ENCODE peak calls at places on chromosomes 1 and 21, in four cellular contexts. T is K562, N is H1, G is A549. I is an unnamed sample.

GRCh38 chr1:37150986-37151385 is 116.7 kb upstream of the GRIK3 start:
- DNase-seq in T (no peak), N (no peak), G (no peak), I (no peak)

GRCh38 chr1:77539510-77540142 is 142.8 kb downstream of the ZZZ3 start:
- DNase-seq in T (no peak), N (no peak), G (peak), I (no peak)

GRCh38 chr1:111062081-111062480 is 77.8 kb downstream of the DRAM2 start:
- DNase-seq in T (no peak), N (no peak), G (no peak), I (no peak)

GRCh38 chr1:151993084-151993733 is 450 bp downstream of the S100A10 start:
- DNase-seq in T (no peak), N (no peak), G (no peak), I (no peak)

GRCh38 chr1:10730985-10731384 is 65.5 kb downstream of the CASZ1 start:
- DNase-seq in T (no peak), N (no peak), G (peak), I (peak)

GRCh38 chr21:44706026-44706705 is 5.2 kb downstream of the TSPEAR start:
- DNase-seq in T (no peak), N (no peak), G (no peak), I (no peak)

GRCh38 chr1:163090321-163090945 is 21.3 kb downstream of the RGS4 start:
- DNase-seq in T (no peak), N (no peak), G (no peak), I (no peak)

GRCh38 chr1:35001743-35002142 is 16.6 kb upstream of the TMEM35B start:
- DNase-seq in T (no peak), N (no peak), G (no peak), I (no peak)

DNA sequence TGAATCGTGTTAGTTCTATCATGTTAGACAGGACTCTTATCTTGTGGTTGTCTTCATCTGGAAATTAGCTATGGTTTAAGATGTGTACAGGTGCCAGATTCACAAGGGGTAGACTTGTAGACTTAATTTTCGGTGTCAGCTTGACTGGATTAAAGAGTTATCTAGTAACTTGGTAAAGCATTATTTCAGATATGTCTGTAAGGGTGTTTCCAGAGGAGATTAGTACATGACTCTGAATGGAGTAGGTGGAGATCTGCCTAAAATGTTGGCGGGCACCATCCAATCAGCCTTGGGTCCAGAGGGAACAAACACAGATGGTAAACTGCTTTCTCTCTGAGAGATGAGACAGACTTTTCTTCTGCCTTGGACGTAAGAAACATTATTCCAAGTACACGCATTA is 434.6 kb downstream of the SMYD3 start:
- DNase-seq in T (no peak), N (no peak), G (no peak), I (no peak)
- TF ChIP-seq PHF8 in T (no peak), N (no peak), G (no peak), I (no peak)

GRCh38 chr1:31811605-31812004 is 4.2 kb downstream of the SPOCD1 start:
- DNase-seq in T (peak), N (no peak), G (no peak), I (peak)
- TF ChIP-seq PHF8 in T (no peak), N (no peak), G (no peak), I (no peak)

DNA sequence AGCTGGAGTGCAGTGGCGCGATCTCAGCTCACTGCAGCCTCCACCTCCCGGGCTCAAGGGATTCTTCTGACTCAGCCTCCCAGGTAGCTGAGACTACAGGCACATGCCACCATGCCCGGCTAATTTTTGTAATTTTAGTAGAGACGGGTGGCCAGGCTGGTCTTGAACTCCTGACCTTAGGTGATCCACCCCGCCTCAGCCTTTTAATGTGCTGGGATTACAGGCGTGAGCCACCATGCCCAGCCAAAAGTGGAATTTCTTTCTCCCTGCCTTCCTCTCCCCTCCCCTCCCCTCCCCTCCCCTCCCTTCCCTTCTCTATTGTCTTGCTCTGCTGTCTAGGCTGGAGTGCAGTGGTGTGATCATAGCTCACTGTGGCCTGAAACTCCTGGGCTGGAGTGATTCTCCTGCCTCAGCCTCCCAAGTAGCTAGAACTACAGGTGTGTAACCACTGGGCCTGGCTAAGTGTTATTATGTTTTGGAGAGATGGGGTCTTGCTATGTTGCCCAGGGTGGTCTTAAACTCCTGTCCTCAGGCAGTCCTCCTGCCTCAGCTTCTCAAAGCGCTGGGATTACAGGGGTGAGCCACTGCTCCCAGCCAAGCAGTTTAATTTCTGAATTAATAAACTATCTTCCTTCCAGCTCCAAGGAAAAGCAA is 10.0 kb upstream of the MACF1 start:
- DNase-seq in T (no peak), N (no peak), G (no peak), I (no peak)
- TF ChIP-seq PHF8 in T (no peak), N (no peak), G (no peak), I (no peak)

GRCh38 chr1:53583903-53584210 is 124.7 kb downstream of the DMRTB1 start:
- DNase-seq in T (no peak), N (no peak), G (no peak), I (no peak)

GRCh38 chr1:53585565-53585964 is 126.4 kb downstream of the DMRTB1 start:
- DNase-seq in T (no peak), N (no peak), G (no peak), I (no peak)

GRCh38 chr1:53584446-53585102 is 125.4 kb downstream of the DMRTB1 start:
- DNase-seq in T (no peak), N (no peak), G (no peak), I (no peak)

GRCh38 chr1:53586765-53587164 is 127.6 kb downstream of the DMRTB1 start:
- DNase-seq in T (no peak), N (no peak), G (no peak), I (no peak)

DNA sequence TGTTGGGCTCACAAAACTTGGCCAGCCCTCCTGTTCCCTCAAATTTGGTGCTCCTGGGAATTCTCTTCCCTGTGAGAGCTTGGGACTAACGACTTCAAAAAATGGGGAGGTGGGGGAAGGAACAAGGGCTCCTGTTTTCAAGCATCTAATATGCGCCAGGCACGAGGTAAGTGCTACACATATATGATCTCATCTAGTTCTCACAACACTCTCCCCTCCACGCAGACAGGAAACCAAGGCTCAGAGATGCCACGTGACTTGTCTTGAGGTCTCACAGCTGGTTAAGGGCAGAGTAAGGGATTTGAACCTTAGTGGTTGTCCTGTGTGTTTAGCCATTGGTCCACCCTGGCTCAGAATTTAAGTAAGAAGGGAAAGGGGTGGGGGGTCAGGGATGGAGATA is 125.9 kb downstream of the DMRTB1 start:
- DNase-seq in T (no peak), N (no peak), G (no peak), I (no peak)
- TF ChIP-seq PHF8 in T (no peak), N (no peak), G (no peak), I (no peak)

DNA sequence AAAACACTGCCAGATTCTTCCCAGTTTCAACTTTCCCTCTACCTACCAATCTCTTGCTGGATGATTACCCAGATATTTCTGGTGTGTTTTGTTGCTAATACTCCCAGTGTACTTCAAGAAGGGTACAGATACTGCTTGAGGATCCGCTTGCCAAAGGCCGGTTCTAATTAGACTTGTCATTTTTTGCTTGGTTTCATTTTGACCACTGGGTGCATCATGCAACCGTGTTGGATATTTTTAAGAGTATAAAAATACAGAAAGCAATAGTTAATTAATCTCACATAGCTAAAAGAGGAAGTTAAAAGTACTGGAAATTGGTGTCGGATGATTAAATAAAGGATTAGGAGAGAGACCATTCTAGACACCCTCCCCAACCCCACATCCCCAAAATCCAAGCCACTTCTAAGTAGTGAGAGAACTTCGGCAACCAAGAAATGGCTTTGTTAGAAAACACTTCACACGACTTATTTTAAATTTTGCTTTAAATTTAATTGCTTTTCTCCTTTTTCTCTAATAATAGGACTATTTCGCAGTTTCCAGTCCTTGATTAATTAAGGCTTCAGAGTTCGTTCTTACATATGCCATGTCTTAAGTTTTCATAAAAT is 2.5 kb upstream of the CDKN2C start:
- DNase-seq in T (no peak), N (no peak), G (no peak), I (no peak)
- TF ChIP-seq PHF8 in T (no peak), N (no peak), G (no peak), I (no peak)

GRCh38 chr1:64073705-64074104 is 129.7 kb upstream of the UBE2U start:
- DNase-seq in T (no peak), N (no peak), G (no peak), I (no peak)

GRCh38 chr1:64074767-64075166 is 128.7 kb upstream of the UBE2U start:
- DNase-seq in T (no peak), N (no peak), G (no peak), I (no peak)

GRCh38 chr1:64077281-64077940 is 126.0 kb upstream of the UBE2U start:
- DNase-seq in T (no peak), N (no peak), G (no peak), I (no peak)

DNA sequence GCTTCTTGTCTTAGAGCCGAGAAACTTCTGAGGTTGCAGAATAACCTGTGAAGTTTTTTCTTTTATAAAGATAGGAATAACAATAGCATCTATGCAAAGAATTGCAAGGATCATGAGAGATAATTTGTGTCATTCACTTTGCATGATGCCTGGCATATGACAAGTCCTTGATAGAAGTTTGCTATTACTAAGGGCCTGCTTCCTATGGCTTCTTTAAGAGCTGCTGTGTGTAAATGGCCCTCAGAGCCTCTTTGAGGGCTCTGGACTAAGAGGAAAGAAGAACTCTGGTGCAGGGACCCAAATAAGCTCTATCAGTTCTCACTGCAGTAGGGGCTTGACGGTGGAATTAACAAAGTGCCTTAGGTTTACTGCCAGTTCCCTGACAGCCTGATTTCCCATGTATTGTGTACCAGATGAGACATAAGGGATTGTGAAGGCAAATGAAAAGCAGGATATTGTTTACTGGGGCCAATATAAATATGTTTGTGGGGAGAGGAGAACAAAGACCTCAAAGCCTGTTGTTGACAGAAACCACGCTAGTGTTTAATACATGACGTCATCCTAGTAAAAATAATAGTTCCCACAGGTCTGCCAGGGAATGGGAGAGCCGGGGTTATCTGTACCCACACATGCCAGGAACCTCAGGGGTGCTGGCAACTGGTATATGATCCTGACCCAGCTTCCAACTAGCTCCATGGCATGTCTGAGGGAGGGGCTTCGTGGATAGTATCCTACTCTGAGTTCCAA is 131.2 kb upstream of the UBE2U start:
- DNase-seq in T (no peak), N (no peak), G (no peak), I (no peak)
- TF ChIP-seq PHF8 in T (no peak), N (no peak), G (no peak), I (no peak)

GRCh38 chr1:68904472-68904871 is 407.6 kb upstream of the DEPDC1 start:
- DNase-seq in T (no peak), N (no peak), G (no peak), I (no peak)
- TF ChIP-seq PHF8 in T (no peak), N (no peak), G (no peak), I (no peak)

DNA sequence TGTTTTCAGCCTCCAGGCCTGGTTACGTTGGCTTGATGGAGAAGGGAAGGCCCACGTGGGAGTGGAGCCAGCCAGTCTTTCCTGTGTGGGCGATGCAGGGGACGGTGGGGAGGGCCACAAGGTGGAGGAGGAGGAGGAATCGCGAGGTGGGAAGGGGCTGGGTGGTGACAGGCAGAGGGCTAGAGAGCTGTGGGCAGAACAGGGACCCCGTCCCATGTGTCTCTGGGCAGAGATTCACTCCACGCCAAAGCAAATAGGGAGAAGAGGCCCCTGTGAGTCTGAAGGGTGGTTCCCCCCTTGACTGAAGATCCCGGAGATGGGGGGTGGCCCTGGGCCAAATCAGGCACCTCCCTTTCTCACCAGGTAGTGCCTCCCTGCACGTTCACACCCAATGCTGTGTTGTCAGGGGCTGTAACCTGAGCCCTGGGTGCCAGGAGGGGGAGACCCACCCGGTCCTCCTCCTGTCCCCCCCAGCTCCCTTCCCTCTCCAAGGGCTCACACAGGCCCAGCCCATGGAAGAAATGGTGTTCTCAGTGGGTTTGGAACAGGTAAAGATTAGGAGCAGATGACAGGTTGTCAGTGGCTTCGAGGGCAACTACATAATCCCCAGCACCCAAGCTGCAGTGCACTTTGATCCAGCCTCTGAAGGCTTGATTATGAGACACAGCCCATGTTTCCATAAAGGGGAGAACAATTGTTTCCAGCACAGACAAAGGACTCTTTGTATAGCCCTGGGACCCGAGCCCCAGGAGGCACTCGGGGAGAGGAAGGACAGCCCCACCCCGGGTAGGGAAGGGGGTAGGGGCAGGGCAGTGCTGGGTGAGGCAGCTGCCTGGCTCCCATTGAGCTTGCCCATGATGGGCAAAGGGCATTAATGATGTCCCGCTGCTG is 37.7 kb upstream of the GPR37L1 start:
- DNase-seq in T (peak), N (no peak), G (no peak), I (peak)
- TF ChIP-seq PHF8 in T (no peak), N (no peak), G (no peak), I (no peak)

GRCh38 chr1:7590426-7590790 is 180.7 kb upstream of the VAMP3 start:
- DNase-seq in T (no peak), N (no peak), G (no peak), I (no peak)

GRCh38 chr1:7589774-7590425 is 181.2 kb upstream of the VAMP3 start:
- DNase-seq in T (no peak), N (no peak), G (no peak), I (no peak)

GRCh38 chr1:7594002-7594713 is 176.9 kb upstream of the VAMP3 start:
- DNase-seq in T (no peak), N (no peak), G (no peak), I (no peak)

GRCh38 chr1:7591565-7591964 is 179.5 kb upstream of the VAMP3 start:
- DNase-seq in T (no peak), N (no peak), G (no peak), I (no peak)

GRCh38 chr1:7592120-7592798 is 178.8 kb upstream of the VAMP3 start:
- DNase-seq in T (no peak), N (no peak), G (no peak), I (no peak)
- TF ChIP-seq PHF8 in T (no peak), N (no peak), G (no peak), I (no peak)